ENCODE peak calls at places on chromosomes 2 and 18, in ten cellular contexts. One of them, this sample, is unnamed.

GRCh38 chr2:95121150-95121494 is 486 bp downstream of the MRPS5 start:
- DNase-seq in PC-9: no peak
- DNase-seq in coronary artery: no peak
- DNase-seq in MM.1S: no peak
- DNase-seq in tibial nerve: no peak
- DNase-seq in choroid plexus epithelial cell: peak
- DNase-seq in OCI-LY7: no peak
- DNase-seq in foreskin fibroblast: no peak
- DNase-seq in BE2C: no peak
- DNase-seq in CD8-positive, alpha-beta T cell: no peak
- DNase-seq in this sample: no peak

GRCh38 chr2:221202431-221202830 is 369.7 kb downstream of the EPHA4 start:
- DNase-seq in MM.1S: no peak
- DNase-seq in choroid plexus epithelial cell: no peak
- DNase-seq in tibial nerve: no peak
- DNase-seq in coronary artery: no peak
- DNase-seq in CD8-positive, alpha-beta T cell: no peak
- DNase-seq in PC-9: no peak
- DNase-seq in foreskin fibroblast: no peak
- DNase-seq in BE2C: no peak
- DNase-seq in OCI-LY7: peak
- DNase-seq in this sample: no peak

GRCh38 chr2:79717364-79718007 is 204.6 kb downstream of the CTNNA2 start:
- DNase-seq in tibial nerve: no peak
- DNase-seq in CD8-positive, alpha-beta T cell: no peak
- DNase-seq in BE2C: no peak
- DNase-seq in OCI-LY7: no peak
- DNase-seq in PC-9: peak
- DNase-seq in MM.1S: no peak
- DNase-seq in coronary artery: no peak
- DNase-seq in choroid plexus epithelial cell: peak
- DNase-seq in foreskin fibroblast: peak
- DNase-seq in this sample: peak

GRCh38 chr2:191839918-191840804 is 6.7 kb downstream of the CAVIN2 start:
- DNase-seq in OCI-LY7: no peak
- DNase-seq in tibial nerve: no peak
- DNase-seq in choroid plexus epithelial cell: no peak
- DNase-seq in MM.1S: no peak
- DNase-seq in BE2C: no peak
- DNase-seq in PC-9: no peak
- DNase-seq in CD8-positive, alpha-beta T cell: no peak
- DNase-seq in foreskin fibroblast: no peak
- DNase-seq in coronary artery: no peak
- DNase-seq in this sample: no peak

GRCh38 chr2:160224060-160224459 is 24.0 kb upstream of the ITGB6 start:
- DNase-seq in tibial nerve: no peak
- DNase-seq in MM.1S: peak
- DNase-seq in foreskin fibroblast: peak
- DNase-seq in choroid plexus epithelial cell: peak
- DNase-seq in CD8-positive, alpha-beta T cell: no peak
- DNase-seq in BE2C: no peak
- DNase-seq in PC-9: no peak
- DNase-seq in OCI-LY7: no peak
- DNase-seq in coronary artery: no peak
- DNase-seq in this sample: peak

GRCh38 chr2:237736783-237737182 is 61.8 kb upstream of the RBM44 start:
- DNase-seq in BE2C: no peak
- DNase-seq in coronary artery: no peak
- DNase-seq in choroid plexus epithelial cell: no peak
- DNase-seq in CD8-positive, alpha-beta T cell: no peak
- DNase-seq in MM.1S: no peak
- DNase-seq in foreskin fibroblast: no peak
- DNase-seq in OCI-LY7: no peak
- DNase-seq in tibial nerve: no peak
- DNase-seq in PC-9: no peak
- DNase-seq in this sample: no peak

GRCh38 chr18:12093520-12094257 is at the start of gene ANKRD62:
- DNase-seq in OCI-LY7: no peak
- DNase-seq in foreskin fibroblast: no peak
- DNase-seq in CD8-positive, alpha-beta T cell: no peak
- DNase-seq in MM.1S: no peak
- DNase-seq in choroid plexus epithelial cell: no peak
- DNase-seq in coronary artery: no peak
- DNase-seq in tibial nerve: no peak
- DNase-seq in PC-9: no peak
- DNase-seq in BE2C: no peak
- DNase-seq in this sample: no peak

GRCh38 chr2:105248316-105249070 is 7.0 kb downstream of the GPR45 start:
- DNase-seq in BE2C: peak
- DNase-seq in OCI-LY7: no peak
- DNase-seq in tibial nerve: no peak
- DNase-seq in PC-9: no peak
- DNase-seq in MM.1S: no peak
- DNase-seq in choroid plexus epithelial cell: no peak
- DNase-seq in coronary artery: no peak
- DNase-seq in foreskin fibroblast: no peak
- DNase-seq in CD8-positive, alpha-beta T cell: no peak
- DNase-seq in this sample: no peak

GRCh38 chr2:12169721-12170120 is 423.3 kb downstream of the LPIN1 start:
- DNase-seq in foreskin fibroblast: peak
- DNase-seq in PC-9: no peak
- DNase-seq in tibial nerve: peak
- DNase-seq in CD8-positive, alpha-beta T cell: peak
- DNase-seq in MM.1S: no peak
- DNase-seq in choroid plexus epithelial cell: peak
- DNase-seq in coronary artery: no peak
- DNase-seq in BE2C: no peak
- DNase-seq in OCI-LY7: no peak
- DNase-seq in this sample: peak

GRCh38 chr2:133286326-133286922 is 281.8 kb downstream of the NCKAP5 start:
- DNase-seq in BE2C: no peak
- DNase-seq in choroid plexus epithelial cell: peak
- DNase-seq in CD8-positive, alpha-beta T cell: no peak
- DNase-seq in OCI-LY7: no peak
- DNase-seq in tibial nerve: no peak
- DNase-seq in foreskin fibroblast: peak
- DNase-seq in MM.1S: no peak
- DNase-seq in PC-9: no peak
- DNase-seq in coronary artery: no peak
- DNase-seq in this sample: no peak

GRCh38 chr2:54936766-54937165 is 113.5 kb downstream of the RTN4 start:
- DNase-seq in MM.1S: no peak
- DNase-seq in OCI-LY7: no peak
- DNase-seq in choroid plexus epithelial cell: no peak
- DNase-seq in foreskin fibroblast: no peak
- DNase-seq in BE2C: no peak
- DNase-seq in tibial nerve: no peak
- DNase-seq in CD8-positive, alpha-beta T cell: no peak
- DNase-seq in coronary artery: no peak
- DNase-seq in PC-9: no peak
- DNase-seq in this sample: no peak

GRCh38 chr2:9300214-9300613 is 93.6 kb downstream of the ASAP2 start:
- DNase-seq in coronary artery: no peak
- DNase-seq in PC-9: no peak
- DNase-seq in choroid plexus epithelial cell: no peak
- DNase-seq in BE2C: no peak
- DNase-seq in MM.1S: no peak
- DNase-seq in CD8-positive, alpha-beta T cell: no peak
- DNase-seq in foreskin fibroblast: no peak
- DNase-seq in tibial nerve: no peak
- DNase-seq in OCI-LY7: no peak
- DNase-seq in this sample: no peak

GRCh38 chr2:74011246-74011645 is 26.5 kb downstream of the TET3 start:
- DNase-seq in MM.1S: no peak
- DNase-seq in PC-9: no peak
- DNase-seq in tibial nerve: no peak
- DNase-seq in BE2C: no peak
- DNase-seq in CD8-positive, alpha-beta T cell: no peak
- DNase-seq in OCI-LY7: no peak
- DNase-seq in choroid plexus epithelial cell: no peak
- DNase-seq in foreskin fibroblast: no peak
- DNase-seq in coronary artery: no peak
- DNase-seq in this sample: no peak

GRCh38 chr2:242075683-242076082 is 206.2 kb downstream of the RTP5 start:
- DNase-seq in MM.1S: no peak
- DNase-seq in tibial nerve: no peak
- DNase-seq in BE2C: no peak
- DNase-seq in CD8-positive, alpha-beta T cell: no peak
- DNase-seq in foreskin fibroblast: no peak
- DNase-seq in choroid plexus epithelial cell: peak
- DNase-seq in PC-9: peak
- DNase-seq in coronary artery: no peak
- DNase-seq in OCI-LY7: no peak
- DNase-seq in this sample: no peak

GRCh38 chr18:74412106-74412880 is 44.8 kb downstream of the DIPK1C start:
- DNase-seq in foreskin fibroblast: no peak
- DNase-seq in MM.1S: no peak
- DNase-seq in coronary artery: no peak
- DNase-seq in tibial nerve: no peak
- DNase-seq in OCI-LY7: no peak
- DNase-seq in BE2C: no peak
- DNase-seq in PC-9: no peak
- DNase-seq in choroid plexus epithelial cell: no peak
- DNase-seq in CD8-positive, alpha-beta T cell: no peak
- DNase-seq in this sample: no peak

GRCh38 chr2:38528008-38528442 is 74.7 kb downstream of the HNRNPLL start:
- DNase-seq in BE2C: peak
- DNase-seq in tibial nerve: peak
- DNase-seq in foreskin fibroblast: peak
- DNase-seq in CD8-positive, alpha-beta T cell: no peak
- DNase-seq in OCI-LY7: peak
- DNase-seq in MM.1S: no peak
- DNase-seq in coronary artery: no peak
- DNase-seq in PC-9: peak
- DNase-seq in choroid plexus epithelial cell: peak
- DNase-seq in this sample: no peak

GRCh38 chr2:68253211-68254068 is 1.1 kb upstream of the PPP3R1 start:
- DNase-seq in CD8-positive, alpha-beta T cell: peak
- DNase-seq in OCI-LY7: peak
- DNase-seq in coronary artery: no peak
- DNase-seq in MM.1S: peak
- DNase-seq in foreskin fibroblast: peak
- DNase-seq in tibial nerve: no peak
- DNase-seq in choroid plexus epithelial cell: no peak
- DNase-seq in BE2C: no peak
- DNase-seq in PC-9: no peak
- DNase-seq in this sample: no peak
- H3K4me3 ChIP-seq in CD8-positive, alpha-beta T cell: peak
- H3K4me3 ChIP-seq in OCI-LY7: peak
- H3K4me3 ChIP-seq in coronary artery: peak
- H3K4me3 ChIP-seq in MM.1S: peak
- H3K4me3 ChIP-seq in foreskin fibroblast: peak
- H3K4me3 ChIP-seq in tibial nerve: peak
- H3K4me3 ChIP-seq in choroid plexus epithelial cell: peak
- H3K4me3 ChIP-seq in BE2C: peak
- H3K4me3 ChIP-seq in PC-9: peak
- H3K4me3 ChIP-seq in this sample: peak

DNA sequence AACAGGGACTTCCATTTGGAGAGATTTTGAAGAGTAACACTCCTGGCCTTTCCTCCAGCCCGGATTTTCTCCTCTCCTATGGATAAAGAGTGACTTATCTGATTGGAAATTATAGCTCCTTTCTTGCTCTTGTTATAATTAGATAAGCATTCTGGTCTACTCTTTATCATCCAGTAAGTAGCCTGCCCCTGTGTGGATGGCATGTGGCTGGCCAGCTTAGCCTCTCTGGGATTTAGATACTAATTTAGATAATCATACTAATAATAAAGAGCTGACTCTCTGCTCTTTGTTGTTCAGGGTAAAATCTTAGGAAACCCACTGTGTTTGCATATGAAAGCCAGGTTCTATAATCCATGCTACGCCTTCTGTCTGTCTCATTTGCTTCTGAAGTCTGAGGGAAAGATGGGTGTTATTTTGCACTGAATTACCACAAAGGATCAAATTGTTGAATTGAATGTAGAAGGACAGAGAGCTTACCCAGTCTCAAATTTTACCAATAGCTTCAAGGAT is 438.8 kb downstream of the SPAG16 start:
- DNase-seq in MM.1S: no peak
- DNase-seq in PC-9: no peak
- DNase-seq in CD8-positive, alpha-beta T cell: no peak
- DNase-seq in choroid plexus epithelial cell: no peak
- DNase-seq in BE2C: peak
- DNase-seq in OCI-LY7: no peak
- DNase-seq in tibial nerve: no peak
- DNase-seq in foreskin fibroblast: no peak
- DNase-seq in coronary artery: no peak
- DNase-seq in this sample: no peak
- TF ChIP-seq CTCF in MM.1S: no peak
- TF ChIP-seq CTCF in PC-9: no peak
- TF ChIP-seq CTCF in CD8-positive, alpha-beta T cell: no peak
- TF ChIP-seq CTCF in choroid plexus epithelial cell: no peak
- TF ChIP-seq CTCF in BE2C: peak
- TF ChIP-seq CTCF in OCI-LY7: no peak
- TF ChIP-seq CTCF in tibial nerve: no peak
- TF ChIP-seq CTCF in foreskin fibroblast: no peak
- TF ChIP-seq CTCF in coronary artery: no peak
- TF ChIP-seq CTCF in this sample: no peak

DNA sequence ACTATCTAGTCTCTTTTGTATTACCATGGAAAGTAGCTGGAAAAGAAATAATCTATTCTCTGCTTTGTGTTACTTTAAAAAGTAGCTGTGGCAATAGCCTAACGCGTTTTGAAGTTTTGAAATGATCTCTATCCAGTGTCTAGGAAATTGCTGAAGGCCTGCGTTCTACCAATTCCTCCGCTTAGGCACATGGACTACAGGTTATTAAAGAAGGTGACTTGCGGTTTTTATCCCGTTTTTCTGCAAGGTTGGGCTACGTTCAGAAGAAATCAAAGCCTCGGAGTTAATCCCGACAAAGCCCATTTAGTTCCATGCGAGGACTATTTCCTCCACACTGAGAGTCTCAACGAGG is 636 bp upstream of the UBXN4 start:
- DNase-seq in MM.1S: no peak
- DNase-seq in foreskin fibroblast: no peak
- DNase-seq in CD8-positive, alpha-beta T cell: no peak
- DNase-seq in OCI-LY7: no peak
- DNase-seq in choroid plexus epithelial cell: no peak
- DNase-seq in tibial nerve: no peak
- DNase-seq in coronary artery: no peak
- DNase-seq in BE2C: no peak
- DNase-seq in PC-9: no peak
- DNase-seq in this sample: no peak
- H3K4me3 ChIP-seq in MM.1S: no peak
- H3K4me3 ChIP-seq in foreskin fibroblast: peak
- H3K4me3 ChIP-seq in CD8-positive, alpha-beta T cell: no peak
- H3K4me3 ChIP-seq in OCI-LY7: no peak
- H3K4me3 ChIP-seq in choroid plexus epithelial cell: no peak
- H3K4me3 ChIP-seq in tibial nerve: peak
- H3K4me3 ChIP-seq in coronary artery: peak
- H3K4me3 ChIP-seq in BE2C: no peak
- H3K4me3 ChIP-seq in PC-9: no peak
- H3K4me3 ChIP-seq in this sample: no peak

DNA sequence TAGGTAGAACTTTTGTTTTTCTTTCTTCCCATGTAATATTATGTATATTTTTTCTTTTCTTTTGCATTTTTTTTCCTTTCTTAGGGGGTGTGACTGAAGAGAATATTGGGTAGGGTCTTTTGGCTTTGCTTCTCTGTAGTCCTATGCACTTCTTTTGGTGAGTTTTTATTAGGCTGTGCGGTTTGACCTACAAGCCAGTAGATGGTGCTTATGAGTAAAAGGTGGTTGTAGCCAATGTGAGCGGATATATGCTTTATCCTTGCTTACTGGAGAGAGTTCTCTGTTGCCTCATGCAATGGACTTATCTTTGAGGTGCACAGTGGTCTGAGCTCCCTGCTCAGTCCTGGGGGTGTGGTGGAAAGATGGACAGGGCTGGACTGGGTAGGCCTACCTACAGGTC is 52.7 kb downstream of the DSEL start:
- DNase-seq in foreskin fibroblast: no peak
- DNase-seq in PC-9: no peak
- DNase-seq in tibial nerve: no peak
- DNase-seq in BE2C: no peak
- DNase-seq in OCI-LY7: no peak
- DNase-seq in CD8-positive, alpha-beta T cell: no peak
- DNase-seq in choroid plexus epithelial cell: peak
- DNase-seq in MM.1S: no peak
- DNase-seq in coronary artery: no peak
- DNase-seq in this sample: no peak
- TF ChIP-seq CTCF in foreskin fibroblast: no peak
- TF ChIP-seq CTCF in PC-9: peak
- TF ChIP-seq CTCF in tibial nerve: no peak
- TF ChIP-seq CTCF in BE2C: peak
- TF ChIP-seq CTCF in OCI-LY7: no peak
- TF ChIP-seq CTCF in CD8-positive, alpha-beta T cell: no peak
- TF ChIP-seq CTCF in choroid plexus epithelial cell: peak
- TF ChIP-seq CTCF in MM.1S: no peak
- TF ChIP-seq CTCF in coronary artery: no peak
- TF ChIP-seq CTCF in this sample: no peak

This sample was measured in kidney epithelial cell.